ENCODE peak calls at places on chromosomes 3 and 15, in five cellular contexts. G is H9, P is neuronal stem cell, K is mesenchymal stem cell, L is trophoblast cell. H is an unnamed sample.
A peak's percentile ranks its signal among the peaks of the same experiment; 100 is the strongest.

GRCh38 chr3:139327861-139328260 is 16.0 kb upstream of the MRPS22 start:
- DNase-seq in K (no peak), G (no peak), L (no peak), P (no peak), H (no peak)

GRCh38 chr3:36792342-36792741 is 28.0 kb upstream of the DCLK3 start:
- DNase-seq in K (peak; percentile 38), P (peak; percentile 46), L (no peak), G (peak; percentile 75), H (peak; percentile 66)

GRCh38 chr3:71201939-71202338 is 381.6 kb downstream of the FOXP1 start:
- DNase-seq in K (no peak), P (no peak), L (no peak), G (no peak), H (no peak)

GRCh38 chr3:188323067-188323842 is 169.3 kb downstream of the LPP start:
- DNase-seq in G (no peak), K (no peak), P (no peak), L (no peak), H (no peak)

GRCh38 chr3:41681479-41681878 is 280.4 kb downstream of the ULK4 start:
- DNase-seq in G (no peak), L (peak; percentile 33), K (peak; percentile 96), P (no peak), H (no peak)

GRCh38 chr3:52786330-52787215 is 8.0 kb upstream of the ITIH3 start:
- DNase-seq in K (no peak), L (no peak), G (no peak), P (no peak), H (no peak)

GRCh38 chr3:43691120-43692002 is 623 bp downstream of the ABHD5 start:
- DNase-seq in P (peak; percentile 36), G (peak; percentile 87), L (peak; percentile 67), K (peak; percentile 59), H (no peak)

GRCh38 chr15:77980094-77980493 is 97.4 kb downstream of the TBC1D2B start:
- DNase-seq in P (no peak), G (no peak), L (no peak), K (no peak), H (no peak)

GRCh38 chr3:190217081-190217480 is 96.4 kb upstream of the P3H2 start:
- DNase-seq in G (no peak), L (peak; percentile 19), P (no peak), K (peak; percentile 49), H (no peak)

GRCh38 chr3:23199649-23200048 is 3.5 kb upstream of the UBE2E2 start:
- DNase-seq in L (no peak), P (no peak), K (no peak), G (no peak), H (no peak)

GRCh38 chr15:39629376-39629775 is 48.5 kb downstream of the THBS1 start:
- DNase-seq in P (no peak), L (no peak), G (no peak), K (peak; percentile 46), H (no peak)

GRCh38 chr15:25717116-25717755 is 145.9 kb downstream of the ATP10A start:
- DNase-seq in P (no peak), K (no peak), G (no peak), L (no peak), H (no peak)

GRCh38 chr3:194690501-194691372 is 5.1 kb downstream of the FAM43A start:
- DNase-seq in G (no peak), L (no peak), P (no peak), K (no peak), H (no peak)

GRCh38 chr3:12444582-12445468 is 39.5 kb upstream of the TSEN2 start:
- DNase-seq in K (peak; percentile 22), G (peak; percentile 43), P (no peak), L (peak; percentile 94), H (no peak)

GRCh38 chr15:67127925-67128324 is 62.5 kb downstream of the SMAD3 start:
- DNase-seq in L (no peak), K (peak; percentile 98), P (no peak), G (no peak), H (no peak)

GRCh38 chr15:68252925-68253534 is 23.5 kb upstream of the CLN6 start:
- DNase-seq in G (no peak), K (peak; percentile 81), P (peak; percentile 54), L (peak; percentile 60), H (no peak)

GRCh38 chr15:71451080-71451479 is 335.8 kb downstream of the THSD4 start:
- DNase-seq in P (no peak), K (no peak), G (no peak), L (no peak), H (no peak)

GRCh38 chr15:37865687-37866086 is 68.8 kb upstream of the TMCO5A start:
- DNase-seq in K (no peak), P (no peak), G (no peak), L (no peak), H (no peak)

GRCh38 chr3:4703054-4703480 is 209.9 kb downstream of the ITPR1 start:
- DNase-seq in P (no peak), K (peak; percentile 73), L (no peak), G (no peak), H (no peak)

GRCh38 chr3:2599471-2599870 is 500.8 kb downstream of the CNTN4 start:
- DNase-seq in L (no peak), K (peak; percentile 31), P (no peak), G (no peak), H (no peak)

GRCh38 chr15:39365161-39365560 is 215.7 kb upstream of the THBS1 start:
- DNase-seq in K (peak; percentile 8), G (no peak), L (no peak), P (no peak), H (no peak)

GRCh38 chr15:42796955-42797779 is 60.2 kb upstream of the CDAN1 start:
- DNase-seq in P (no peak), G (no peak), K (no peak), L (no peak), H (no peak)

GRCh38 chr3:66140763-66141372 is 79.9 kb upstream of the SLC25A26 start:
- DNase-seq in L (no peak), G (no peak), K (peak; percentile 16), P (no peak), H (no peak)

GRCh38 chr3:49803464-49804140 is 541 bp downstream of the INKA1 start:
- DNase-seq in L (no peak), K (no peak), G (peak; percentile 74), P (peak; percentile 48), H (no peak)

GRCh38 chr3:64398431-64398830 is 173.2 kb upstream of the PRICKLE2 start:
- DNase-seq in K (peak; percentile 24), L (no peak), G (no peak), P (no peak), H (no peak)

GRCh38 chr15:73273181-73274002 is 95.4 kb downstream of the HCN4 start:
- DNase-seq in L (peak; percentile 30), G (peak; percentile 66), K (peak; percentile 68), P (peak; percentile 53), H (peak; percentile 15)

GRCh38 chr15:90557147-90557546 is 27.4 kb downstream of the CRTC3 start:
- DNase-seq in G (no peak), P (no peak), K (no peak), L (no peak), H (no peak)

GRCh38 chr15:40343512-40343911 is 2.8 kb upstream of the CCDC9B start:
- DNase-seq in K (peak; percentile 98), P (no peak), G (no peak), L (no peak), H (no peak)

GRCh38 chr3:9168230-9168629 is 81.2 kb downstream of the SRGAP3 start:
- DNase-seq in G (peak; percentile 59), P (no peak), L (no peak), K (no peak), H (no peak)

GRCh38 chr15:56774356-56774755 is 41.0 kb upstream of the ZNF280D start:
- DNase-seq in L (no peak), G (no peak), P (no peak), K (no peak), H (no peak)

GRCh38 chr3:151085227-151085888 is at the start of gene MED12L:
- DNase-seq in G (peak; percentile 79), K (peak; percentile 76), P (peak; percentile 79), L (peak; percentile 56), H (no peak)

GRCh38 chr3:194514626-194515025 is 27.8 kb upstream of the ATP13A3 start:
- DNase-seq in P (no peak), L (no peak), K (no peak), G (no peak), H (no peak)

DNA sequence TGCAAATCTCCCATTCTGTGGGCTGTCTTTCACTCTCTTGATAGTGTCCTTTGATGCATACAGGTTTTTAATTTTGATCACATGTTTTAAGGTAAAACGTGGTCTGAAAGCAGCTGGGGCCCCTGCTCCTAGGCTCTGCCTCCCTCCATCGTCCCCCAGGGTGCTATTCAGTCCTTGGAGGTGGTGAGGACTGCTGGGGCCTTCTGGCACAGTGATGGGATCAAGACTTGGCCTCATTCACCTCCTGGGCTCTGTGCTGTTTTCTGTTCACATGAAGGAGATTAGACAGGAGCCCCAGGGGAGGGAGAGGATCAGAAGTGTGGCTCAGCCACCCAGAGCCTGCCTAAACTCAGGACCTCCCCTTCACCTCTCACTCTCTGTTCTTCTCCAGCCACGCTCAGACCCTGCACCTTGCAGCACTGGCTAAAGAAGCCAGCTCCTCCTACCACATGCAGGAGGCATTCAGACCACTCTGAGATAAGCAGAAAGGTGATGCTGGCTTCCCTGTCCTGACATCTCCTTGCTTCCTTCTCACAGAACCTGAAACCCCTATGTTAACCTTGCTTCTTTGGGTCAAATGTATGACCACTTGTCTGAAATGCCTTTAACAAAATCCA is 43.9 kb downstream of the PAQR5 start:
- DNase-seq in L (no peak), K (no peak), P (no peak), G (no peak), H (no peak)
- H2BK12ac ChIP-seq in L (no peak overlapping the region), K (no peak overlapping the region), P (no peak overlapping the region), G (no peak overlapping the region), H (no peak overlapping the region)

GRCh38 chr15:52261498-52262242 is 33.9 kb downstream of the MYO5C start:
- DNase-seq in K (peak; percentile 81), L (peak; percentile 79), G (peak; percentile 96), P (peak; percentile 82), H (peak; percentile 93)

GRCh38 chr15:52261026-52261425 is 34.6 kb downstream of the MYO5C start:
- DNase-seq in K (no peak), G (no peak), L (no peak), P (no peak), H (no peak)

GRCh38 chr15:52259503-52259902 is 36.1 kb downstream of the MYO5C start:
- DNase-seq in L (no peak), K (no peak), P (no peak), G (no peak), H (no peak)

GRCh38 chr15:52262364-52262763 is 33.2 kb downstream of the MYO5C start:
- DNase-seq in G (no peak), P (peak; percentile 18), L (no peak), K (peak; percentile 19), H (no peak)

GRCh38 chr15:52263563-52263962 is 32.0 kb downstream of the MYO5C start:
- DNase-seq in K (no peak), L (no peak), P (no peak), G (no peak), H (no peak)
- H2BK12ac ChIP-seq in K (no peak overlapping the region), L (no peak overlapping the region), P (peak overlapping the region; percentile 47), G (peak overlapping the region; percentile 51), H (peak overlapping the region; percentile 75)

DNA sequence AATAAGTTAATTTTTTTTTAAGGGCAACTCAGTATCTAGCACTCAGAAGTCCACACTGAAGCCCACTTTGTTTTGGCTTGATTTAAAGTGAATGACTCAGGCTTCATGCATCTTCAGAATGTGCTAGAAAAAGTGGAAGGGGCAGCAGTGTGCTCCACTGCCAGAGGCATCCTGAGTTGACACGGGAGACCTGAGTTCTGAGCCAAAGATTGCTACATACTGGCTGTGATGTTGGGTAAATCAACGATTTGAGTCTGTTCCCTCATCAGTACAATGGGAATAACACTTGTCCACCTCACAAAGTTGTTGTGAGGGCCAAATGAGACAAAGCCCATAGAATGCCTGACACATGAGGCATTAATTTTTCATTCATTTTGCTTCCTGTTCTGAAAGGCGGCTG is 19.0 kb downstream of the TMEM43 start:
- DNase-seq in K (peak; percentile 93), G (no peak), L (peak; percentile 92), P (no peak), H (no peak)
- H2BK12ac ChIP-seq in K (no peak overlapping the region), G (peak overlapping the region; percentile 28), L (peak overlapping the region; percentile 37), P (no peak overlapping the region), H (no peak overlapping the region)

GRCh38 chr3:103440539-103441113 is 1005.8 kb downstream of the ZPLD1 start:
- DNase-seq in P (no peak), G (no peak), L (no peak), K (peak; percentile 28), H (no peak)
- H2BK12ac ChIP-seq in P (no peak overlapping the region), G (no peak overlapping the region), L (no peak overlapping the region), K (no peak overlapping the region), H (no peak overlapping the region)